ENCODE peak calls at places on chromosomes 11 and 22, in four cellular contexts. One of them, this sample, is unnamed. For H3K9me3, the result is how much of the 10 kb centered on the place peaks cover.

GRCh38 chr11:131522851-131523250 is 152.4 kb downstream of the NTM start:
- DNase-seq in effector memory CD4-positive, alpha-beta T cell: no peak
- DNase-seq in body of pancreas: no peak
- DNase-seq in mammary epithelial cell: no peak
- DNase-seq in this sample: no peak

GRCh38 chr11:7892059-7892699 is 38.9 kb downstream of the OR10A6 start:
- DNase-seq in effector memory CD4-positive, alpha-beta T cell: no peak
- DNase-seq in body of pancreas: no peak
- DNase-seq in mammary epithelial cell: no peak
- DNase-seq in this sample: no peak

GRCh38 chr11:78586452-78587046 is 11.9 kb upstream of the NARS2 start:
- DNase-seq in effector memory CD4-positive, alpha-beta T cell: no peak
- DNase-seq in body of pancreas: no peak
- DNase-seq in mammary epithelial cell: no peak
- DNase-seq in this sample: no peak

GRCh38 chr22:23063539-23064380 is 6.6 kb upstream of the GNAZ start:
- DNase-seq in effector memory CD4-positive, alpha-beta T cell: no peak
- DNase-seq in body of pancreas: no peak
- DNase-seq in mammary epithelial cell: no peak
- DNase-seq in this sample: no peak

GRCh38 chr11:116194156-116194904 is 578.5 kb downstream of the BUD13 start:
- DNase-seq in effector memory CD4-positive, alpha-beta T cell: no peak
- DNase-seq in body of pancreas: no peak
- DNase-seq in mammary epithelial cell: no peak
- DNase-seq in this sample: no peak

GRCh38 chr11:14358729-14359439 is at the start of gene RRAS2:
- DNase-seq in effector memory CD4-positive, alpha-beta T cell: peak
- DNase-seq in body of pancreas: peak
- DNase-seq in mammary epithelial cell: peak
- DNase-seq in this sample: peak

GRCh38 chr11:27392715-27393114 is 29.7 kb upstream of the CCDC34 start:
- DNase-seq in effector memory CD4-positive, alpha-beta T cell: no peak
- DNase-seq in body of pancreas: no peak
- DNase-seq in mammary epithelial cell: peak
- DNase-seq in this sample: no peak

GRCh38 chr11:11306855-11307254 is 46.2 kb downstream of the CSNK2A3 start:
- DNase-seq in effector memory CD4-positive, alpha-beta T cell: no peak
- DNase-seq in body of pancreas: no peak
- DNase-seq in mammary epithelial cell: peak
- DNase-seq in this sample: no peak

GRCh38 chr11:68127791-68128681 is 6.8 kb upstream of the CHKA start:
- DNase-seq in effector memory CD4-positive, alpha-beta T cell: no peak
- DNase-seq in body of pancreas: peak
- DNase-seq in mammary epithelial cell: no peak
- DNase-seq in this sample: no peak

GRCh38 chr11:65426839-65427690 is 4.5 kb downstream of the NEAT1 start:
- DNase-seq in effector memory CD4-positive, alpha-beta T cell: peak
- DNase-seq in body of pancreas: peak
- DNase-seq in mammary epithelial cell: no peak
- DNase-seq in this sample: no peak

GRCh38 chr22:50115693-50116092 is 25.9 kb downstream of the MOV10L1 start:
- DNase-seq in effector memory CD4-positive, alpha-beta T cell: no peak
- DNase-seq in body of pancreas: no peak
- DNase-seq in mammary epithelial cell: no peak
- DNase-seq in this sample: no peak

GRCh38 chr22:38732251-38732815 is 23.5 kb downstream of the SUN2 start:
- DNase-seq in effector memory CD4-positive, alpha-beta T cell: no peak
- DNase-seq in body of pancreas: peak
- DNase-seq in mammary epithelial cell: no peak
- DNase-seq in this sample: no peak

GRCh38 chr22:11626422-11626773 is 3901.6 kb upstream of the OR11H1 start:
- DNase-seq in effector memory CD4-positive, alpha-beta T cell: no peak
- DNase-seq in body of pancreas: no peak
- DNase-seq in mammary epithelial cell: no peak
- DNase-seq in this sample: no peak
- H3K9me3 ChIP-seq in effector memory CD4-positive, alpha-beta T cell: under half
- H3K9me3 ChIP-seq in body of pancreas: under half
- H3K9me3 ChIP-seq in mammary epithelial cell: half or more
- H3K9me3 ChIP-seq in this sample: under half

GRCh38 chr11:133516845-133517244 is 15.5 kb downstream of the OPCML start:
- DNase-seq in effector memory CD4-positive, alpha-beta T cell: no peak
- DNase-seq in body of pancreas: no peak
- DNase-seq in mammary epithelial cell: no peak
- DNase-seq in this sample: no peak
- H3K9me3 ChIP-seq in effector memory CD4-positive, alpha-beta T cell: under half
- H3K9me3 ChIP-seq in body of pancreas: under half
- H3K9me3 ChIP-seq in mammary epithelial cell: under half
- H3K9me3 ChIP-seq in this sample: under half

GRCh38 chr11:3356858-3357257 is 22.1 kb downstream of the ZNF195 start:
- DNase-seq in effector memory CD4-positive, alpha-beta T cell: no peak
- DNase-seq in body of pancreas: no peak
- DNase-seq in mammary epithelial cell: no peak
- DNase-seq in this sample: no peak
- H3K9me3 ChIP-seq in effector memory CD4-positive, alpha-beta T cell: half or more
- H3K9me3 ChIP-seq in body of pancreas: under half
- H3K9me3 ChIP-seq in mammary epithelial cell: half or more
- H3K9me3 ChIP-seq in this sample: under half

DNA sequence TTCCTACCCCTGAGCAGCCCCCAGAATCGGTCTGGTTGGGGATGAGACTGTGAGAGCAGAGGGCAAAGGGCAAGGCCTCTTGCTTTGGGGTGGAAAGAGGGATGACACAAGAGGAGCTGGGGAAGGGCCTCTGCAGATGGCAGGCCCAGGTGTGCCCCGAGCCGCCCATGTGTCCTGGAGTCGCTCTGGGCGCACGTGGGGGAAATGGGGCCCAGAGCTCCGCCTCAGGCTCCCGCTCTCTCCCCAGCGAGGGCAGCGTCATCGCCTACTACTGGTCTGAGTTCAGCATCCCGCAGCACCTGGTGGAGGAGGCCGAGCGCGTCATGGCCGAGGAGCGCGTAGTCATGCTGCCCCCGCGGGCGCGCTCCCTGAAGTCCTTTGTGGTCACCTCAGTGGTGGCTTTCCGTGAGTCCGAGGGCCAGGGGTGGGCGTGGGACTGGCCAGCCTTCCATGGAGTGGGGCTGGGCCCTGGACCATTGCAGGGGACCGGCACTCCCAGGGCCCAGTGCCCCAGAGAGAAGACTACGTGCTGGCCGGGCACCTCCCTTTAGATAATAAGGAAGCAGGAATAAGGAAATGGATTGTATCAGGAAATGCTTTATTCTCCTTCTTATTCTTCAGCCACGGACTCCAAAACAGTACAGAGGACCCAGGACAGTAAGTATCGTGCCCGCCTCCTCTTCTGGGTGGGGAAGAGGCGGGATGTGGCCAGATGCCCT is 30.1 kb downstream of the ST14 start:
- DNase-seq in effector memory CD4-positive, alpha-beta T cell: no peak
- DNase-seq in body of pancreas: no peak
- DNase-seq in mammary epithelial cell: no peak
- DNase-seq in this sample: no peak
- H3K9me3 ChIP-seq in effector memory CD4-positive, alpha-beta T cell: under half
- H3K9me3 ChIP-seq in body of pancreas: under half
- H3K9me3 ChIP-seq in mammary epithelial cell: under half
- H3K9me3 ChIP-seq in this sample: under half

GRCh38 chr11:48538991-48539390 is 50.4 kb downstream of the OR4A47 start:
- DNase-seq in effector memory CD4-positive, alpha-beta T cell: no peak
- DNase-seq in body of pancreas: no peak
- DNase-seq in mammary epithelial cell: no peak
- DNase-seq in this sample: no peak
- H3K9me3 ChIP-seq in effector memory CD4-positive, alpha-beta T cell: under half
- H3K9me3 ChIP-seq in body of pancreas: under half
- H3K9me3 ChIP-seq in mammary epithelial cell: under half
- H3K9me3 ChIP-seq in this sample: under half

DNA sequence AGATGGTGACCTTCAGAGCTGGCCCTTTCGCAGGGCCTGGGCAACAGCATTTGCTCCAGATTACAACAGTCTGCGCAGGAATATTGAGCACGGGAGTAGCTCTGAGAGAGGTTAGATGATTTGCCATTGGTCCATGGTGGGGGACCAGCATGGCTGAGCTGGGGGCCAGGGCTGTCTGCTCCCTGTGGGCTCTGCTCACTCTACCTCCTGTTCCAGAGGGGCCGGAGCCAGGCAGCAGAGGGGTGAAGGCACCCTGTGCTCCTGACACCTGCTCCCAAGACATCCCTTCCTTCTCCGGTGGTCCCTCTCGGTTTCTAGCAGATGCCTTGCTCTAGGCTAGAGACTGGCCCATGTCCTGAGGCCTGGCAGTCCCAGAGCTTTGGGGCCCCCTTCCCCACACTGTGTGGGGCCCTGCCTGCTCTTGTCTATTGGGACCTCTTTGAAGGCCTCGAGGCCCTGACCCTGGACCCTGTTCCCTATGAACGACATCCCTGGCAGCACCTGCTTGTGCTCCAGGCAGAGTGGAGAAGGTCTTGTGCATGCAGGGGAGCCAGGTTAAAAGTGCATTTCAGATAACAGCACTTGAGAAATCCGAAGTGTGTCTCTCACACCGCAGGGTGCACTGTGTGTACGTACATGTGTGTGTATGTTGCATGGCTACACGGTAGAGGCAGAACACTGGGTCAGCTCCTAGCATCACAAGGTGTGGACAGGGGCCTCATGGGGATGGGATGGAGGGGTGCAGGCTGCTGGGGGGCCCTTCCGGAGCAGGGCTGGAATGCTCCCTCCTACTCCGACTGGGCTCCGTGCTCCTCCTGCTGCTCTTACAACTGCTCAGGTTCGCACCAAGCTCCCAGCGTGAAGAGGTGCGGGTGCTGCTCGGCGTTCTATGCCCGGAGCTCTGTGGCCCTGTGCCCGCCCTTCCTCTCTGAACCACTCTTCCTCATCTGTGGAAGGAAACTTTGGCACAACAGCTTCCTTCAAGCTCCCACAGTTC is 123.3 kb upstream of the B3GAT1 start:
- DNase-seq in effector memory CD4-positive, alpha-beta T cell: no peak
- DNase-seq in body of pancreas: no peak
- DNase-seq in mammary epithelial cell: no peak
- DNase-seq in this sample: no peak
- H3K9me3 ChIP-seq in effector memory CD4-positive, alpha-beta T cell: under half
- H3K9me3 ChIP-seq in body of pancreas: under half
- H3K9me3 ChIP-seq in mammary epithelial cell: under half
- H3K9me3 ChIP-seq in this sample: under half

GRCh38 chr11:48210052-48210451 is 6.6 kb upstream of the OR4B1 start:
- DNase-seq in effector memory CD4-positive, alpha-beta T cell: no peak
- DNase-seq in body of pancreas: no peak
- DNase-seq in mammary epithelial cell: no peak
- DNase-seq in this sample: no peak
- H3K9me3 ChIP-seq in effector memory CD4-positive, alpha-beta T cell: under half
- H3K9me3 ChIP-seq in body of pancreas: under half
- H3K9me3 ChIP-seq in mammary epithelial cell: under half
- H3K9me3 ChIP-seq in this sample: under half

DNA sequence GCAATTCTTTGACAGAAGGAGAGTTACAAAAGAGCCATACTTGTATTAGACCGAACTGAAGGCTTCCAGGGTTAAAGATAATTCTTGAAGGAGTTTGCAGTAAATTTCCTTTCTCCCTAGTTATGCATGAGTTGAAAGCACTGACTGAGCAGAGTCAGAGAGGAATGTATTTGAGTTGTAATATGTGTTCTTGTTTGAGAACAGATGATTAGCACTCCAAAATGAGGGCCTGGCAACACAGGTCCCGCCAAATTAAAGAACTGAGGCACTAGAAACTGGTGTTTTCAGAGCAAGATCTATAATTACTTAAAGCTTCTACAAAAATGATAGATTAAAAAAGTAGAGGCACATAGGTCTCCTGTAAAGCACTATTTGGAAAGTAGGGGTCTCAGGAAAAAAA is 970.4 kb downstream of the OPCML start:
- DNase-seq in effector memory CD4-positive, alpha-beta T cell: no peak
- DNase-seq in body of pancreas: no peak
- DNase-seq in mammary epithelial cell: no peak
- DNase-seq in this sample: no peak
- H3K9me3 ChIP-seq in effector memory CD4-positive, alpha-beta T cell: under half
- H3K9me3 ChIP-seq in body of pancreas: under half
- H3K9me3 ChIP-seq in mammary epithelial cell: under half
- H3K9me3 ChIP-seq in this sample: under half

This sample was measured in T-helper 17 cell.